ENCODE peak calls at places on chromosomes 5 and 9, in five cellular contexts. One of them, this sample, is unnamed.

GRCh38 chr9:32571969-32572899 is 725 bp downstream of the NDUFB6 start:
- DNase-seq in DND-41: peak; percentile 68
- DNase-seq in K562: peak; percentile 59
- DNase-seq in IMR-90: peak; percentile 82
- DNase-seq in H9: peak; percentile 66
- DNase-seq in this sample: peak; percentile 80

GRCh38 chr5:124561451-124561850 is 185.0 kb downstream of the ZNF608 start:
- DNase-seq in DND-41: no peak
- DNase-seq in K562: no peak
- DNase-seq in IMR-90: peak; percentile 4
- DNase-seq in H9: no peak
- DNase-seq in this sample: no peak

GRCh38 chr9:105757496-105758251 is 63.3 kb downstream of the TMEM38B start:
- DNase-seq in DND-41: no peak
- DNase-seq in K562: no peak
- DNase-seq in IMR-90: no peak
- DNase-seq in H9: no peak
- DNase-seq in this sample: no peak

GRCh38 chr9:129436751-129437625 is 183.9 kb downstream of the C9orf50 start:
- DNase-seq in DND-41: no peak
- DNase-seq in K562: peak; percentile 65
- DNase-seq in IMR-90: peak; percentile 57
- DNase-seq in H9: no peak
- DNase-seq in this sample: peak; percentile 45

GRCh38 chr5:151060742-151061141 is 20.1 kb downstream of the TNIP1 start:
- DNase-seq in DND-41: no peak
- DNase-seq in K562: no peak
- DNase-seq in IMR-90: no peak
- DNase-seq in H9: no peak
- DNase-seq in this sample: no peak

GRCh38 chr5:54470677-54471076 is 15.2 kb downstream of the HSPB3 start:
- DNase-seq in DND-41: no peak
- DNase-seq in K562: no peak
- DNase-seq in IMR-90: peak; percentile 81
- DNase-seq in H9: no peak
- DNase-seq in this sample: no peak

GRCh38 chr9:7300484-7300883 is 499.1 kb downstream of the DMAC1 start:
- DNase-seq in DND-41: no peak
- DNase-seq in K562: no peak
- DNase-seq in IMR-90: no peak
- DNase-seq in H9: no peak
- DNase-seq in this sample: no peak

GRCh38 chr5:169384661-169385060 is 83.7 kb upstream of the SLIT3 start:
- DNase-seq in DND-41: no peak
- DNase-seq in K562: no peak
- DNase-seq in IMR-90: no peak
- DNase-seq in H9: no peak
- DNase-seq in this sample: no peak

GRCh38 chr9:130837002-130837511 is 2.0 kb downstream of the ABL1 start:
- DNase-seq in DND-41: no peak
- DNase-seq in K562: peak; percentile 64
- DNase-seq in IMR-90: peak; percentile 67
- DNase-seq in H9: no peak
- DNase-seq in this sample: peak; percentile 51

GRCh38 chr9:130835441-130836298 is 616 bp downstream of the ABL1 start:
- DNase-seq in DND-41: peak; percentile 55
- DNase-seq in K562: peak; percentile 83
- DNase-seq in IMR-90: peak; percentile 61
- DNase-seq in H9: no peak
- DNase-seq in this sample: no peak

GRCh38 chr9:130842547-130842946 is 7.5 kb downstream of the ABL1 start:
- DNase-seq in DND-41: no peak
- DNase-seq in K562: no peak
- DNase-seq in IMR-90: no peak
- DNase-seq in H9: no peak
- DNase-seq in this sample: no peak

GRCh38 chr9:130837644-130838043 is 2.6 kb downstream of the ABL1 start:
- DNase-seq in DND-41: no peak
- DNase-seq in K562: no peak
- DNase-seq in IMR-90: no peak
- DNase-seq in H9: no peak
- DNase-seq in this sample: no peak

GRCh38 chr9:130839237-130840111 is 4.4 kb downstream of the ABL1 start:
- DNase-seq in DND-41: no peak
- DNase-seq in K562: no peak
- DNase-seq in IMR-90: no peak
- DNase-seq in H9: no peak
- DNase-seq in this sample: no peak
- H3K27ac ChIP-seq in DND-41: no peak overlapping the region
- H3K27ac ChIP-seq in K562: no peak overlapping the region
- H3K27ac ChIP-seq in IMR-90: peak overlapping the region; percentile 22
- H3K27ac ChIP-seq in H9: no peak overlapping the region
- H3K27ac ChIP-seq in this sample: peak overlapping the region; percentile 4

GRCh38 chr9:125556046-125556445 is 151.0 kb downstream of the MAPKAP1 start:
- DNase-seq in DND-41: no peak
- DNase-seq in K562: no peak
- DNase-seq in IMR-90: no peak
- DNase-seq in H9: no peak
- DNase-seq in this sample: no peak

GRCh38 chr9:125559194-125559593 is 147.8 kb downstream of the MAPKAP1 start:
- DNase-seq in DND-41: no peak
- DNase-seq in K562: no peak
- DNase-seq in IMR-90: no peak
- DNase-seq in H9: no peak
- DNase-seq in this sample: no peak

GRCh38 chr9:125559894-125560293 is 147.1 kb downstream of the MAPKAP1 start:
- DNase-seq in DND-41: no peak
- DNase-seq in K562: no peak
- DNase-seq in IMR-90: no peak
- DNase-seq in H9: no peak
- DNase-seq in this sample: no peak

GRCh38 chr9:125561497-125562148 is 145.4 kb downstream of the MAPKAP1 start:
- DNase-seq in DND-41: no peak
- DNase-seq in K562: no peak
- DNase-seq in IMR-90: no peak
- DNase-seq in H9: no peak
- DNase-seq in this sample: no peak

GRCh38 chr9:125558453-125559084 is 148.4 kb downstream of the MAPKAP1 start:
- DNase-seq in DND-41: peak; percentile 63
- DNase-seq in K562: peak; percentile 70
- DNase-seq in IMR-90: peak; percentile 83
- DNase-seq in H9: peak; percentile 63
- DNase-seq in this sample: peak; percentile 76
- TF ChIP-seq CTCF in DND-41: peak; percentile 81
- TF ChIP-seq CTCF in K562: peak; percentile 64
- TF ChIP-seq CTCF in IMR-90: peak; percentile 77
- TF ChIP-seq CTCF in H9: peak; percentile 77
- TF ChIP-seq CTCF in this sample: peak; percentile 82

GRCh38 chr9:133344071-133344470 is 3.9 kb downstream of the MED22 start:
- DNase-seq in DND-41: no peak
- DNase-seq in K562: no peak
- DNase-seq in IMR-90: no peak
- DNase-seq in H9: no peak
- DNase-seq in this sample: no peak

GRCh38 chr9:133340916-133341315 is 4.9 kb upstream of the SURF6 start:
- DNase-seq in DND-41: no peak
- DNase-seq in K562: no peak
- DNase-seq in IMR-90: no peak
- DNase-seq in H9: no peak
- DNase-seq in this sample: no peak

GRCh38 chr9:133341369-133342082 is 5.5 kb upstream of the SURF6 start:
- DNase-seq in DND-41: no peak
- DNase-seq in K562: no peak
- DNase-seq in IMR-90: no peak
- DNase-seq in H9: no peak
- DNase-seq in this sample: no peak

GRCh38 chr9:133342083-133342406 is 5.9 kb downstream of the MED22 start:
- DNase-seq in DND-41: no peak
- DNase-seq in K562: no peak
- DNase-seq in IMR-90: no peak
- DNase-seq in H9: peak; percentile 84
- DNase-seq in this sample: no peak

GRCh38 chr9:133342570-133342969 is 5.4 kb downstream of the MED22 start:
- DNase-seq in DND-41: no peak
- DNase-seq in K562: no peak
- DNase-seq in IMR-90: no peak
- DNase-seq in H9: peak; percentile 64
- DNase-seq in this sample: no peak
- H3K9ac ChIP-seq in DND-41: no peak overlapping the region
- H3K9ac ChIP-seq in K562: peak overlapping the region; percentile 61
- H3K9ac ChIP-seq in IMR-90: no peak overlapping the region
- H3K9ac ChIP-seq in H9: no peak overlapping the region
- H3K9ac ChIP-seq in this sample: peak overlapping the region; percentile 12

GRCh38 chr9:93119703-93119952 is 14.4 kb downstream of the NINJ1 start:
- DNase-seq in DND-41: no peak
- DNase-seq in K562: no peak
- DNase-seq in IMR-90: no peak
- DNase-seq in H9: no peak
- DNase-seq in this sample: no peak
- H3K27ac ChIP-seq in DND-41: no peak overlapping the region
- H3K27ac ChIP-seq in K562: no peak overlapping the region
- H3K27ac ChIP-seq in IMR-90: peak overlapping the region; percentile 74
- H3K27ac ChIP-seq in H9: no peak overlapping the region
- H3K27ac ChIP-seq in this sample: peak overlapping the region; percentile 4

This sample was measured in colonic mucosa.